ENCODE peak calls at places on chromosomes 7 and 10, in nine cellular contexts. D is epithelial cell of prostate, B is body of pancreas, P is heart right ventricle, C is uterus, E is right cardiac atrium, A is H9, O is PC-9, J is mammary epithelial cell. G is an unnamed sample.

GRCh38 chr10:31940839-31941653 is 12.4 kb upstream of the ARHGAP12 start:
- DNase-seq in E (no peak), O (peak; percentile 91), C (no peak), B (peak; percentile 34), D (peak; percentile 85), A (no peak), J (peak; percentile 98), P (no peak), G (no peak)

GRCh38 chr10:22986771-22987542 is 59.1 kb downstream of the ARMC3 start:
- DNase-seq in E (no peak), O (no peak), A (no peak), C (no peak), J (peak; percentile 3), D (no peak), B (no peak), P (no peak), G (no peak)

GRCh38 chr10:105834261-105835059 is 1193.4 kb downstream of the SORCS3 start:
- DNase-seq in C (no peak), A (no peak), J (no peak), P (no peak), B (no peak), O (no peak), E (no peak), D (no peak), G (no peak)

GRCh38 chr7:146539836-146540235 is 423.2 kb downstream of the CNTNAP2 start:
- DNase-seq in P (no peak), B (no peak), C (no peak), D (no peak), E (no peak), A (no peak), O (no peak), J (no peak), G (no peak)

GRCh38 chr10:77244746-77245145 is 392.9 kb downstream of the KCNMA1 start:
- DNase-seq in B (no peak), O (no peak), C (peak; percentile 39), D (no peak), E (no peak), P (no peak), A (no peak), J (no peak), G (no peak)

GRCh38 chr7:139595806-139596205 is 72.3 kb downstream of the CLEC2L start:
- DNase-seq in B (no peak), C (no peak), A (no peak), J (no peak), P (no peak), D (no peak), E (peak; percentile 73), O (no peak), G (no peak)

GRCh38 chr10:116082762-116083161 is 190.2 kb downstream of the GFRA1 start:
- DNase-seq in A (no peak), D (no peak), O (no peak), E (no peak), P (no peak), C (no peak), B (no peak), J (no peak), G (no peak)

GRCh38 chr7:117210366-117210765 is 112.5 kb downstream of the WNT2 start:
- DNase-seq in A (no peak), J (no peak), D (no peak), B (no peak), P (no peak), O (no peak), C (no peak), E (no peak), G (no peak)

GRCh38 chr10:45420453-45421192 is 46.6 kb downstream of the ALOX5 start:
- DNase-seq in B (peak; percentile 97), E (peak; percentile 91), O (peak; percentile 77), P (peak; percentile 79), A (no peak), C (peak; percentile 69), J (peak; percentile 33), D (peak; percentile 33), G (no peak)

GRCh38 chr7:34995757-34996156 is 41.5 kb downstream of the DPY19L1 start:
- DNase-seq in O (no peak), A (no peak), D (no peak), B (no peak), C (no peak), J (no peak), P (no peak), E (no peak), G (no peak)

GRCh38 chr7:105210721-105211205 is 178.0 kb downstream of the SRPK2 start:
- DNase-seq in B (peak; percentile 66), P (peak; percentile 29), C (no peak), J (no peak), O (no peak), D (no peak), A (no peak), E (peak; percentile 84), G (no peak)

GRCh38 chr10:48885376-48885775 is 54.3 kb downstream of the LRRC18 start:
- DNase-seq in O (no peak), E (no peak), A (no peak), P (no peak), J (no peak), D (no peak), C (no peak), B (no peak), G (peak; percentile 30)

GRCh38 chr10:84375881-84376280 is 47.5 kb downstream of the CCSER2 start:
- DNase-seq in J (no peak), O (no peak), C (no peak), A (no peak), B (no peak), P (no peak), D (no peak), E (no peak), G (no peak)

GRCh38 chr10:103504181-103504783 is 10.8 kb downstream of the NEURL1 start:
- DNase-seq in P (no peak), O (peak; percentile 68), A (no peak), D (no peak), B (peak; percentile 71), E (no peak), C (peak; percentile 77), J (peak; percentile 74), G (no peak)

GRCh38 chr10:29189272-29189671 is 99.6 kb upstream of the LYZL1 start:
- DNase-seq in B (no peak), J (no peak), A (no peak), E (no peak), O (no peak), C (no peak), P (no peak), D (no peak), G (no peak)

GRCh38 chr10:110172155-110172554 is 35.2 kb upstream of the MXI1 start:
- DNase-seq in P (no peak), D (no peak), J (no peak), O (no peak), E (no peak), B (no peak), A (no peak), C (no peak), G (no peak)

DNA sequence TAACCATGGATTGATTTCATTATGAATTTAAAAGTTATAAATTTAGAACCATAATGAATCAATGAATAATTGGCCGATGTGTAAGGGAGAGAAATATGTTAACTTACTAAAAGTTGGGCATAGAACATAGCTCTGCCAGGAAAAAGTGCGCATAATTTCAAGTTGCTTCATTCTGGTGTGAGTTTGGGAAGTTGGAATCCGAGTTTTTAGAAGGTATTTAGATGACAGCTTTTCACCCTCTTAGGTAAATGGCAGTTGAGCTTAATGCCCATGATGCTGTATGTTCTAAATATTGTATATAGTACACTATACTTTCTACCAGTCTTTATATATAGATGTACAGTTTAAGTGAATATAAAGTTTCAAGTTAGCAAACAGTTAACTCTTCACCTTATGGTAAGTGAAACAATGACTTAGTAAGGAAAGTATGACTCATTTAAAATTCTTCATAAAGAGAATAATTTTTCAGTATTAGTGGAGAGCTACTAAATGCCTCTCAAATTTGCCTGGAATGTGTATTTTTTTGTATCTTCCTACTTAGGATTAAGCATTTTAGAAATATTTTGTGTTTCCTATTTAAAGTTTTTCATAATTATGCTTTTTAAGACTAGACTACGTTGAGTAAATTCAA is 1.6 kb downstream of the C1GALT1 start:
- DNase-seq in B (no peak), A (no peak), C (no peak), D (no peak), O (no peak), E (no peak), J (peak; percentile 33), P (no peak), G (no peak)
- H3K27ac ChIP-seq in B (peak overlapping the region; percentile 95), A (no peak overlapping the region), C (peak overlapping the region; percentile 97), D (peak overlapping the region; percentile 95), O (peak overlapping the region; percentile 49), E (no peak overlapping the region), J (peak overlapping the region; percentile 92), P (peak overlapping the region; percentile 98), G (peak overlapping the region; percentile 98)

DNA sequence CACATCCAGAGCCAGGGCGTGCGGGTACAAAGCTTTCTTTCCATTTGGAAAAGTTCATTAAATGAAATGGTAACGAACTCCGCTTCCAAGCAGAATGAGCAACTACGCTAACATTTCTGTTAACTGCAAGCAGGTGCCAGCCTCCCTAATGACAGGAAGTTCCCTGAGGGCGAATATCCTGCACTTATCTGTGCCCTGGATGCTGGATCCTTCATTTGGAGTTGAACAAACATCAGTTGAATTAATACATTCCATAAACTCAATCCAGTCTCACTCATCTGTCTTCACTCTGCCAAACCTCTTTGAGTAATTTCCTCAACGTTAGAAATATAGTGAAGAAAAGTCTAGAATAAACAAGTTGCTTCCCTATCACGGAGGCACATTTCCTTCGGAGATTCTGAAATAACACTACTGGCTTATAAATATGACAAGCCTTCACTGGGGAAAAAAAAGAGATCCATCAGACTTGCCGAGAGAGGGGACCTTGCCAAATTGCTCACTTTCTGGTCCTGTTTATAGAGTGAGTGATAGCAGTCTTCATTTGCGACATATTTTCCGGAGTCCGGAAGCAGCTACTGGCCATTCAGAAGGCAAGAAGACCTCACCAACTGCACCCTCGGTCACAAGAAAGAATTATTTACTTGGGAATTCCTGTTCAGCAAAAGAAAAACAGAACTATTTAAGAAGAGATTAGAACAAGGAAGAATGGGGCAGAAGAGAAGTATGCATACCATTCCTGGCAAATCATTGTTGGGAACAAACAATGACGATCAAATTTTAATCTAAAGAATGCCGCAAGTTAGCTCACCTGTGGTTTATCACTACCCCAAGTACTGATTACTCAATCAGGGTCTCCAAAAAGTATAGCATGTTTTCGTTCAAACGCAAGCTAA is 196.4 kb downstream of the FAM107B start:
- DNase-seq in E (no peak), D (no peak), O (peak; percentile 66), B (peak; percentile 61), J (no peak), A (peak; percentile 14), P (no peak), C (no peak), G (no peak)
- H3K27ac ChIP-seq in E (peak overlapping the region; percentile 64), D (peak overlapping the region; percentile 26), O (peak overlapping the region; percentile 95), B (peak overlapping the region; percentile 71), J (no peak overlapping the region), A (peak overlapping the region; percentile 65), P (peak overlapping the region; percentile 74), C (no peak overlapping the region), G (peak overlapping the region; percentile 82)

DNA sequence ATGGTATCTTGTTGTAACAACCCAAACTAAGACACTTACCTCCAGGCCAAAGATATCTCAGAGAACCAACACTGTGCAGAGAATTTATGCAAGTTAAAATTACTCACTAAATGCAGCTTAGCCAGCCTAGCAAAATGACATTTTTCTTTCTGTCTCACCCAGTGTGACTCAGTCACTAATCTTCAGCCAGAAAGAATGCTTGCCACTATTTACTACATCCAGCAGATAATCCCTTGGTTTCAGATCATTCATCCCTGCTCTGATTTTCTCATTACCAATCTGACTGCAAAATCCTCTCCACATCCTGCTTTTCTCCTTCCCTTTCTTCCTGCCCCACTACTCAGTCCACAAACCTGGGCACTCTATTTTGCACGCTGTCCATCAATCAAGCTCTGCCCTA is 93.5 kb upstream of the NEBL start:
- DNase-seq in O (no peak), J (peak; percentile 66), C (no peak), E (no peak), P (no peak), D (peak; percentile 22), B (no peak), A (no peak), G (no peak)
- H3K27ac ChIP-seq in O (no peak overlapping the region), J (no peak overlapping the region), C (no peak overlapping the region), E (no peak overlapping the region), P (no peak overlapping the region), D (peak overlapping the region; percentile 17), B (no peak overlapping the region), A (no peak overlapping the region), G (no peak overlapping the region)

GRCh38 chr10:11026761-11027160 is 9.1 kb downstream of the CELF2 start:
- DNase-seq in B (no peak), P (no peak), O (no peak), C (no peak), A (no peak), E (no peak), D (no peak), J (no peak), G (no peak)
- H3K27ac ChIP-seq in B (no peak overlapping the region), P (peak overlapping the region; percentile 26), O (no peak overlapping the region), C (no peak overlapping the region), A (no peak overlapping the region), E (peak overlapping the region; percentile 6), D (no peak overlapping the region), J (no peak overlapping the region), G (no peak overlapping the region)

G was measured in caudate nucleus.